ENCODE peak calls at places on chromosomes 16 and 17, in eight cellular contexts. C is psoas muscle, U is thoracic aorta, A is ovary, S is BJ, Y is heart left ventricle, I is tibial artery, G is cardiac muscle cell. N is an unnamed sample.

GRCh38 chr16:83890359-83890758 is 8.6 kb upstream of the MLYCD start:
- DNase-seq in U (no peak), Y (no peak), A (no peak), S (no peak), I (no peak), G (no peak), C (no peak), N (no peak)

GRCh38 chr16:31785126-31785525 is 88.5 kb upstream of the ZNF267 start:
- DNase-seq in G (no peak), S (no peak), Y (no peak), A (no peak), U (no peak), I (no peak), C (no peak), N (no peak)

GRCh38 chr16:90046122-90046970 is 27.1 kb upstream of the DBNDD1 start:
- DNase-seq in G (no peak), C (no peak), S (no peak), U (no peak), A (no peak), I (no peak), Y (no peak), N (no peak)

GRCh38 chr17:69779378-69780214 is 295.4 kb upstream of the KCNJ16 start:
- DNase-seq in A (no peak), I (no peak), C (no peak), U (no peak), Y (no peak), S (no peak), G (no peak), N (no peak)

GRCh38 chr16:85136705-85137322 is 24.5 kb upstream of the CIBAR2 start:
- DNase-seq in I (peak; percentile 73), Y (peak; percentile 63), A (peak; percentile 84), U (no peak), S (no peak), C (peak; percentile 67), G (no peak), N (no peak)

GRCh38 chr16:30923554-30924085 is at the start of gene FBXL19:
- DNase-seq in I (peak; percentile 77), Y (peak; percentile 60), C (peak; percentile 53), G (peak; percentile 78), A (peak; percentile 81), S (no peak), U (no peak), N (peak; percentile 84)

GRCh38 chr16:83116274-83116892 is 489.6 kb downstream of the CDH13 start:
- DNase-seq in G (no peak), U (no peak), S (no peak), A (no peak), I (no peak), C (no peak), Y (no peak), N (no peak)

GRCh38 chr17:50550661-50551432 is 3.9 kb downstream of the SPATA20 start:
- DNase-seq in U (peak; percentile 46), G (peak; percentile 93), A (peak; percentile 89), Y (peak; percentile 82), S (no peak), I (peak; percentile 90), C (peak; percentile 86), N (peak; percentile 84)

GRCh38 chr17:29369831-29370735 is 20.1 kb upstream of the TAOK1 start:
- DNase-seq in S (no peak), U (no peak), A (peak; percentile 60), G (peak; percentile 83), C (peak; percentile 31), I (peak; percentile 76), Y (peak; percentile 38), N (peak; percentile 38)

GRCh38 chr17:4364622-4365041 is 1.8 kb downstream of the UBE2G1 start:
- DNase-seq in S (no peak), Y (no peak), A (peak; percentile 40), C (peak; percentile 25), G (no peak), U (no peak), I (no peak), N (no peak)

GRCh38 chr16:85673529-85674417 is 15.0 kb downstream of the GINS2 start:
- DNase-seq in G (no peak), S (no peak), C (no peak), A (peak; percentile 85), Y (peak; percentile 69), I (no peak), U (no peak), N (peak; percentile 80)

GRCh38 chr16:4109250-4109736 is 6.9 kb downstream of the ADCY9 start:
- DNase-seq in C (no peak), G (no peak), Y (no peak), I (no peak), A (no peak), S (no peak), U (no peak), N (no peak)

GRCh38 chr16:3643095-3643730 is 11.3 kb upstream of the DNASE1 start:
- DNase-seq in C (no peak), S (no peak), I (peak; percentile 53), Y (no peak), A (no peak), G (no peak), U (no peak), N (no peak)

GRCh38 chr17:54992797-54993639 is 24.5 kb downstream of the STXBP4 start:
- DNase-seq in U (no peak), C (no peak), G (peak; percentile 69), I (no peak), Y (no peak), A (no peak), S (no peak), N (no peak)

GRCh38 chr17:15263206-15263579 is 1.9 kb downstream of the PMP22 start:
- DNase-seq in I (peak; percentile 98), S (peak; percentile 78), U (peak; percentile 81), G (peak; percentile 51), C (peak; percentile 91), A (peak; percentile 90), Y (peak; percentile 88), N (no peak)

GRCh38 chr16:72961115-72961832 is 86.7 kb downstream of the ZFHX3 start:
- DNase-seq in Y (no peak), S (no peak), I (peak; percentile 66), C (peak; percentile 57), U (no peak), G (no peak), A (no peak), N (no peak)

GRCh38 chr17:71339219-71339618 is 781.6 kb upstream of the SOX9 start:
- DNase-seq in A (no peak), C (no peak), S (no peak), Y (no peak), U (no peak), I (no peak), G (no peak), N (no peak)

GRCh38 chr16:55370762-55371482 is 46.9 kb downstream of the IRX6 start:
- DNase-seq in I (peak; percentile 81), A (peak; percentile 76), Y (peak; percentile 76), U (peak; percentile 13), G (peak; percentile 78), S (no peak), C (peak; percentile 65), N (peak; percentile 85)

GRCh38 chr16:31568577-31569359 is 41.1 kb downstream of the AHSP start:
- DNase-seq in S (no peak), U (no peak), I (no peak), Y (no peak), A (no peak), G (peak; percentile 10), C (no peak), N (peak; percentile 52)

GRCh38 chr17:6508026-6508425 is 48.3 kb downstream of the PITPNM3 start:
- DNase-seq in S (no peak), I (peak; percentile 35), U (no peak), A (no peak), C (no peak), Y (no peak), G (no peak), N (no peak)

GRCh38 chr17:16989230-16989952 is 17.5 kb upstream of the TNFRSF13B start:
- DNase-seq in I (no peak), Y (no peak), A (no peak), G (no peak), C (no peak), S (no peak), U (no peak), N (no peak)

GRCh38 chr16:50763211-50763610 is 21.3 kb downstream of the CYLD start:
- DNase-seq in S (no peak), G (no peak), A (no peak), U (no peak), I (no peak), C (no peak), Y (no peak), N (no peak)

GRCh38 chr17:57641761-57642160 is 103.3 kb downstream of the CCDC182 start:
- DNase-seq in S (no peak), C (no peak), I (no peak), Y (no peak), G (no peak), U (no peak), A (no peak), N (no peak)
- H3K36me3 ChIP-seq in S (no peaks in the 10 kb centered on the region), C (peaks cover 4% of the 10 kb centered on the region), I (peaks cover 6% of the 10 kb centered on the region), Y (no peaks in the 10 kb centered on the region), G (no peaks in the 10 kb centered on the region), U (no peaks in the 10 kb centered on the region), A (no peaks in the 10 kb centered on the region), N (no peaks in the 10 kb centered on the region)

GRCh38 chr16:19699472-19699871 is 18.6 kb downstream of the KNOP1 start:
- DNase-seq in I (no peak), U (no peak), Y (no peak), A (no peak), G (no peak), S (no peak), C (no peak), N (no peak)
- H3K36me3 ChIP-seq in I (peaks cover 65% of the 10 kb centered on the region), U (peaks cover 8% of the 10 kb centered on the region), Y (peaks cover 43% of the 10 kb centered on the region), A (no peaks in the 10 kb centered on the region), G (peaks cover 9% of the 10 kb centered on the region), S (peaks cover 1% of the 10 kb centered on the region), C (peaks cover 45% of the 10 kb centered on the region), N (no peaks in the 10 kb centered on the region)

DNA sequence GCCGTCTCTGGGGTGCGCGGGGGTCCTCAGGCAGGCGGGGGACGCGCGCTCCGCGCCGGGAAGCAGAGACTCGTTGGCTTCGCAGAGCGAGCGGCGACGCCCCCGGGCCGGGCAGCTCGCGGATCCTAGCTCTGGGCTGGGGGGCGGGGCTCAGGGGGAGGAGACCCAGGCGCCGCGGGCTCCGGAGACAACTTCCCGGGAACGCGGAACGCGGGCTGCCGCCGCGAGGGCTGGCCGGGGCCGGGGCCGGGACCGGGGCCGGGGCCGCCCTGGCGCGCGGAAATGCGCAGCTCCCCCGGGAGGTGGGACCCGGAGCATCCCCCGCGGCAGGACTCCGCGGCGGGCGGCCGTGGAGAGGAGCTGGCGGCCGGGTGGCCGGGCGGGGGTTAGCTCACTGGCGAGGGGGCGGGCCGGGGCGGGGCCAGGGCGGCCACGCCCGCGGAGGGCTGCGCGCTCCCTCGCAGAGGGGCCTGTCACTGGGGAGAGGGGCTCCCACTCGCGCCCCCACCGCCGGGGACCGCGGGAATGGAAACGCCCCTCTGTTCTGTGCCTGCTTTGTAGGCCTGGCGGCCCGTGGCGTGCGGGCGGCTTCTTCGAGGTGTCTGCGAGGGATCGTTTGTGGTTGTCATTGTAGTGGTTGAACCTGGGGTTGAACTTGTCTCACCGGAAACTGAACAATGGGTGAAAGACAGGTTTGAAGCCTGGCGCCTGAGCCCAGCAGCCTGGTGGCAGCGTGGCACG is at the start of gene GAS7:
- DNase-seq in I (peak; percentile 84), S (no peak), A (peak; percentile 85), C (peak; percentile 81), G (peak; percentile 87), Y (peak; percentile 78), U (no peak), N (peak; percentile 66)
- H3K36me3 ChIP-seq in I (no peaks in the 10 kb centered on the region), S (no peaks in the 10 kb centered on the region), A (no peaks in the 10 kb centered on the region), C (no peaks in the 10 kb centered on the region), G (no peaks in the 10 kb centered on the region), Y (no peaks in the 10 kb centered on the region), U (no peaks in the 10 kb centered on the region), N (no peaks in the 10 kb centered on the region)

DNA sequence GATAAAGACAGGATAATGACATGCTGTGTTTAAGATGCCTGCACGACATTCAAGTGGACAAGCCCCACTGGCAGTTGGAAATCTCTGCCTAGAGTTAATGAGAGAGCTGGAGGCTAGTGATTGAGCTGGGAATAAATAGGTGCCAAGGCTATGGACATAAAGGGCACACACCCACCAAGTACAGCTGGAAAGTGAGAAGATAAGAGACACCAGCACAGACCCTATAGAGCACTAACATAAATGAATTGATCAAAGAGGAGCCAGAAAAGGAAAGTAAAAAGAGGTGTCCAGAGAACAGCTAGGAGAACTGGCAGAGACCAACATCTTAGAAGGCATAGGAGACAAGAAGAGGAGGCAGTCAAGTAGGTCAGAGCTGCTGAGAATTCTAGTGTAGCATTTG is 101.2 kb downstream of the YPEL2 start:
- DNase-seq in S (no peak), Y (no peak), A (no peak), G (no peak), C (no peak), U (no peak), I (no peak), N (no peak)
- H3K36me3 ChIP-seq in S (no peaks in the 10 kb centered on the region), Y (no peaks in the 10 kb centered on the region), A (no peaks in the 10 kb centered on the region), G (no peaks in the 10 kb centered on the region), C (no peaks in the 10 kb centered on the region), U (no peaks in the 10 kb centered on the region), I (no peaks in the 10 kb centered on the region), N (no peaks in the 10 kb centered on the region)

N was measured in left lung.